ENCODE peak calls at places on chromosomes 2 and 18, in eight cellular contexts. One of them, this sample, is unnamed.

GRCh38 chr2:25420820-25421237 is 79.1 kb upstream of the DNMT3A start:
- DNase-seq in SJCRH30: no peak
- DNase-seq in transverse colon: peak
- DNase-seq in neuronal stem cell: no peak
- DNase-seq in fibroblast of pulmonary artery: no peak
- DNase-seq in GM23338: no peak
- DNase-seq in Peyer's patch: peak
- DNase-seq in mucosa of descending colon: peak
- DNase-seq in this sample: no peak

GRCh38 chr2:159075726-159076125 is 107.3 kb downstream of the TANC1 start:
- DNase-seq in transverse colon: no peak
- DNase-seq in Peyer's patch: no peak
- DNase-seq in SJCRH30: no peak
- DNase-seq in mucosa of descending colon: no peak
- DNase-seq in fibroblast of pulmonary artery: peak
- DNase-seq in neuronal stem cell: no peak
- DNase-seq in GM23338: no peak
- DNase-seq in this sample: no peak

GRCh38 chr2:206846854-206847834 is 81.7 kb downstream of the FASTKD2 start:
- DNase-seq in transverse colon: no peak
- DNase-seq in GM23338: no peak
- DNase-seq in neuronal stem cell: no peak
- DNase-seq in Peyer's patch: no peak
- DNase-seq in SJCRH30: no peak
- DNase-seq in mucosa of descending colon: no peak
- DNase-seq in fibroblast of pulmonary artery: no peak
- DNase-seq in this sample: no peak

GRCh38 chr2:74222300-74222650 is 23.9 kb downstream of the MTHFD2 start:
- DNase-seq in fibroblast of pulmonary artery: no peak
- DNase-seq in neuronal stem cell: no peak
- DNase-seq in mucosa of descending colon: no peak
- DNase-seq in GM23338: no peak
- DNase-seq in transverse colon: no peak
- DNase-seq in Peyer's patch: no peak
- DNase-seq in SJCRH30: no peak
- DNase-seq in this sample: no peak

GRCh38 chr2:240383871-240384700 is 51.4 kb upstream of the GPC1 start:
- DNase-seq in neuronal stem cell: no peak
- DNase-seq in fibroblast of pulmonary artery: no peak
- DNase-seq in SJCRH30: no peak
- DNase-seq in mucosa of descending colon: no peak
- DNase-seq in Peyer's patch: no peak
- DNase-seq in transverse colon: no peak
- DNase-seq in GM23338: no peak
- DNase-seq in this sample: peak

GRCh38 chr2:195498176-195498575 is 158.8 kb upstream of the SLC39A10 start:
- DNase-seq in mucosa of descending colon: peak
- DNase-seq in SJCRH30: peak
- DNase-seq in fibroblast of pulmonary artery: peak
- DNase-seq in transverse colon: peak
- DNase-seq in Peyer's patch: peak
- DNase-seq in GM23338: peak
- DNase-seq in neuronal stem cell: peak
- DNase-seq in this sample: no peak

GRCh38 chr2:179341152-179341866 is 76.7 kb upstream of the SESTD1 start:
- DNase-seq in mucosa of descending colon: no peak
- DNase-seq in Peyer's patch: no peak
- DNase-seq in SJCRH30: no peak
- DNase-seq in transverse colon: no peak
- DNase-seq in fibroblast of pulmonary artery: peak
- DNase-seq in GM23338: no peak
- DNase-seq in neuronal stem cell: no peak
- DNase-seq in this sample: no peak

GRCh38 chr2:48315847-48316194 is 214.1 kb upstream of the STON1 start:
- DNase-seq in GM23338: peak
- DNase-seq in neuronal stem cell: peak
- DNase-seq in mucosa of descending colon: peak
- DNase-seq in fibroblast of pulmonary artery: no peak
- DNase-seq in transverse colon: peak
- DNase-seq in SJCRH30: peak
- DNase-seq in Peyer's patch: peak
- DNase-seq in this sample: peak

GRCh38 chr2:17962874-17963273 is 84.4 kb downstream of the KCNS3 start:
- DNase-seq in transverse colon: no peak
- DNase-seq in mucosa of descending colon: no peak
- DNase-seq in Peyer's patch: no peak
- DNase-seq in SJCRH30: peak
- DNase-seq in GM23338: peak
- DNase-seq in fibroblast of pulmonary artery: no peak
- DNase-seq in neuronal stem cell: peak
- DNase-seq in this sample: no peak

GRCh38 chr18:48819781-48820482 is 130.8 kb downstream of the SMAD7 start:
- DNase-seq in GM23338: no peak
- DNase-seq in neuronal stem cell: no peak
- DNase-seq in fibroblast of pulmonary artery: no peak
- DNase-seq in SJCRH30: no peak
- DNase-seq in Peyer's patch: peak
- DNase-seq in mucosa of descending colon: no peak
- DNase-seq in transverse colon: peak
- DNase-seq in this sample: peak

GRCh38 chr2:23925702-23926288 is 1.1 kb downstream of the ATAD2B start:
- DNase-seq in neuronal stem cell: peak
- DNase-seq in transverse colon: peak
- DNase-seq in SJCRH30: peak
- DNase-seq in GM23338: peak
- DNase-seq in mucosa of descending colon: peak
- DNase-seq in fibroblast of pulmonary artery: peak
- DNase-seq in Peyer's patch: peak
- DNase-seq in this sample: no peak

GRCh38 chr2:159637988-159638501 is 21.7 kb upstream of the BAZ2B start:
- DNase-seq in Peyer's patch: no peak
- DNase-seq in transverse colon: no peak
- DNase-seq in mucosa of descending colon: no peak
- DNase-seq in fibroblast of pulmonary artery: peak
- DNase-seq in GM23338: no peak
- DNase-seq in neuronal stem cell: no peak
- DNase-seq in SJCRH30: no peak
- DNase-seq in this sample: no peak

GRCh38 chr18:10304853-10305252 is 149.6 kb upstream of the APCDD1 start:
- DNase-seq in mucosa of descending colon: no peak
- DNase-seq in SJCRH30: no peak
- DNase-seq in neuronal stem cell: no peak
- DNase-seq in transverse colon: no peak
- DNase-seq in Peyer's patch: no peak
- DNase-seq in GM23338: no peak
- DNase-seq in fibroblast of pulmonary artery: peak
- DNase-seq in this sample: no peak

DNA sequence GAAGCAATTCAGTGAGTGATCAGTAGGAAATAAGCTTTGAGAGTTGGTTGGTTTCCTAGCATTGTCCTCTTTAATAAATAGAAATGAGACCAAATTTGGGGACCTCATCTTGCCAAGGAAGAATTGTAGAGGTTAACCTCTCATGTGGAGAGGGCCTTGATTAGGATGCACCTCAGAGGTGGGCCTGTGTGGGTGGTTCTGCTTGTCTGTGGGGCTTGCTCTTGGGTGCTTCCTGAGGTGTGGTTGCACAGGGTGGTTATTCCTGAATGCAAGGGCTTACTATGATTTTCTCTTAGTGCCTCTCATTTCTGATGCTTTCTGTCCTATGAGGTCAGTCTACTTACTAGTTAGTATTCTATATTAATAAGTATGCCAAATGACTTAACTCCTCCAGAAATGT is 89.6 kb upstream of the MGAT5 start:
- DNase-seq in SJCRH30: no peak
- DNase-seq in GM23338: no peak
- DNase-seq in fibroblast of pulmonary artery: no peak
- DNase-seq in neuronal stem cell: no peak
- DNase-seq in transverse colon: no peak
- DNase-seq in Peyer's patch: no peak
- DNase-seq in mucosa of descending colon: no peak
- DNase-seq in this sample: no peak
- H3K4me3 ChIP-seq in SJCRH30: no peak
- H3K4me3 ChIP-seq in GM23338: no peak
- H3K4me3 ChIP-seq in fibroblast of pulmonary artery: no peak
- H3K4me3 ChIP-seq in neuronal stem cell: no peak
- H3K4me3 ChIP-seq in transverse colon: no peak
- H3K4me3 ChIP-seq in Peyer's patch: no peak
- H3K4me3 ChIP-seq in mucosa of descending colon: no peak
- H3K4me3 ChIP-seq in this sample: no peak

GRCh38 chr2:29114514-29114840 is 738 bp upstream of the CLIP4 start:
- DNase-seq in transverse colon: no peak
- DNase-seq in neuronal stem cell: no peak
- DNase-seq in fibroblast of pulmonary artery: no peak
- DNase-seq in GM23338: no peak
- DNase-seq in mucosa of descending colon: no peak
- DNase-seq in SJCRH30: peak
- DNase-seq in Peyer's patch: no peak
- DNase-seq in this sample: no peak
- H3K4me3 ChIP-seq in transverse colon: no peak
- H3K4me3 ChIP-seq in neuronal stem cell: no peak
- H3K4me3 ChIP-seq in fibroblast of pulmonary artery: peak
- H3K4me3 ChIP-seq in GM23338: peak
- H3K4me3 ChIP-seq in mucosa of descending colon: no peak
- H3K4me3 ChIP-seq in SJCRH30: peak
- H3K4me3 ChIP-seq in Peyer's patch: no peak
- H3K4me3 ChIP-seq in this sample: peak

GRCh38 chr2:38260469-38260868 is 116.6 kb downstream of the ATL2 start:
- DNase-seq in neuronal stem cell: no peak
- DNase-seq in fibroblast of pulmonary artery: no peak
- DNase-seq in GM23338: no peak
- DNase-seq in SJCRH30: no peak
- DNase-seq in mucosa of descending colon: no peak
- DNase-seq in transverse colon: no peak
- DNase-seq in Peyer's patch: no peak
- DNase-seq in this sample: no peak
- H3K4me3 ChIP-seq in neuronal stem cell: no peak
- H3K4me3 ChIP-seq in fibroblast of pulmonary artery: no peak
- H3K4me3 ChIP-seq in GM23338: no peak
- H3K4me3 ChIP-seq in SJCRH30: no peak
- H3K4me3 ChIP-seq in mucosa of descending colon: no peak
- H3K4me3 ChIP-seq in transverse colon: no peak
- H3K4me3 ChIP-seq in Peyer's patch: no peak
- H3K4me3 ChIP-seq in this sample: no peak

GRCh38 chr2:222688912-222689311 is 17.5 kb downstream of the MOGAT1 start:
- DNase-seq in fibroblast of pulmonary artery: peak
- DNase-seq in transverse colon: no peak
- DNase-seq in Peyer's patch: no peak
- DNase-seq in SJCRH30: no peak
- DNase-seq in GM23338: no peak
- DNase-seq in mucosa of descending colon: no peak
- DNase-seq in neuronal stem cell: no peak
- DNase-seq in this sample: no peak

GRCh38 chr2:222693837-222694236 is 22.4 kb downstream of the MOGAT1 start:
- DNase-seq in Peyer's patch: no peak
- DNase-seq in fibroblast of pulmonary artery: peak
- DNase-seq in neuronal stem cell: no peak
- DNase-seq in GM23338: peak
- DNase-seq in SJCRH30: peak
- DNase-seq in mucosa of descending colon: no peak
- DNase-seq in transverse colon: no peak
- DNase-seq in this sample: no peak

GRCh38 chr2:222686086-222686750 is 14.8 kb downstream of the MOGAT1 start:
- DNase-seq in mucosa of descending colon: no peak
- DNase-seq in GM23338: no peak
- DNase-seq in fibroblast of pulmonary artery: no peak
- DNase-seq in transverse colon: no peak
- DNase-seq in Peyer's patch: no peak
- DNase-seq in neuronal stem cell: no peak
- DNase-seq in SJCRH30: no peak
- DNase-seq in this sample: no peak

GRCh38 chr2:222689322-222689721 is 17.9 kb downstream of the MOGAT1 start:
- DNase-seq in transverse colon: no peak
- DNase-seq in Peyer's patch: no peak
- DNase-seq in neuronal stem cell: no peak
- DNase-seq in SJCRH30: no peak
- DNase-seq in mucosa of descending colon: no peak
- DNase-seq in GM23338: no peak
- DNase-seq in fibroblast of pulmonary artery: no peak
- DNase-seq in this sample: no peak

GRCh38 chr2:222690564-222691200 is 19.2 kb downstream of the MOGAT1 start:
- DNase-seq in Peyer's patch: peak
- DNase-seq in transverse colon: peak
- DNase-seq in fibroblast of pulmonary artery: peak
- DNase-seq in mucosa of descending colon: peak
- DNase-seq in neuronal stem cell: peak
- DNase-seq in SJCRH30: peak
- DNase-seq in GM23338: peak
- DNase-seq in this sample: peak
- H3K4me3 ChIP-seq in Peyer's patch: no peak
- H3K4me3 ChIP-seq in transverse colon: no peak
- H3K4me3 ChIP-seq in fibroblast of pulmonary artery: no peak
- H3K4me3 ChIP-seq in mucosa of descending colon: no peak
- H3K4me3 ChIP-seq in neuronal stem cell: no peak
- H3K4me3 ChIP-seq in SJCRH30: no peak
- H3K4me3 ChIP-seq in GM23338: no peak
- H3K4me3 ChIP-seq in this sample: peak

GRCh38 chr2:170530803-170531564 is 184.2 kb upstream of the SP5 start:
- DNase-seq in Peyer's patch: no peak
- DNase-seq in neuronal stem cell: no peak
- DNase-seq in fibroblast of pulmonary artery: no peak
- DNase-seq in mucosa of descending colon: no peak
- DNase-seq in transverse colon: no peak
- DNase-seq in SJCRH30: no peak
- DNase-seq in GM23338: no peak
- DNase-seq in this sample: no peak
- H3K4me3 ChIP-seq in Peyer's patch: no peak
- H3K4me3 ChIP-seq in neuronal stem cell: no peak
- H3K4me3 ChIP-seq in fibroblast of pulmonary artery: no peak
- H3K4me3 ChIP-seq in mucosa of descending colon: no peak
- H3K4me3 ChIP-seq in transverse colon: no peak
- H3K4me3 ChIP-seq in SJCRH30: no peak
- H3K4me3 ChIP-seq in GM23338: no peak
- H3K4me3 ChIP-seq in this sample: no peak